ENCODE peak calls at places on chromosomes 12 and 14, in five cellular contexts. I, P, Q, O and J are unnamed samples.

GRCh38 chr12:42801271-42801670 is 211.7 kb upstream of the PRICKLE1 start:
- DNase-seq in P (no peak), Q (no peak), I (no peak), O (no peak), J (no peak)

GRCh38 chr14:104827173-104828055 is 26.5 kb downstream of the ZBTB42 start:
- DNase-seq in P (peak), Q (no peak), I (peak), O (peak), J (peak)

GRCh38 chr12:203462-204260 is 10.3 kb downstream of the SLC6A12 start:
- DNase-seq in O (peak), P (no peak), Q (no peak), I (no peak), J (no peak)

GRCh38 chr12:46983393-46983793 is 96.0 kb upstream of the PCED1B start:
- DNase-seq in P (no peak), O (no peak), Q (no peak), I (no peak), J (no peak)

GRCh38 chr12:125053821-125054220 is 11.4 kb upstream of the AACS start:
- DNase-seq in I (no peak), Q (peak), P (no peak), O (no peak), J (no peak)

GRCh38 chr14:80987235-80988032 is 32.0 kb downstream of the TSHR start:
- DNase-seq in Q (peak), P (peak), O (peak), I (peak), J (peak)

GRCh38 chr14:76500011-76500410 is 124.1 kb downstream of the ESRRB start:
- DNase-seq in Q (no peak), O (no peak), P (no peak), I (no peak), J (no peak)

GRCh38 chr14:58131386-58131785 is 20.6 kb downstream of the ARMH4 start:
- DNase-seq in Q (no peak), P (no peak), I (no peak), O (no peak), J (no peak)

GRCh38 chr14:60509438-60510253 is 700 bp downstream of the SIX6 start:
- DNase-seq in P (peak), I (no peak), Q (no peak), O (no peak), J (no peak)

GRCh38 chr14:33646692-33647260 is 304.1 kb downstream of the EGLN3 start:
- DNase-seq in O (no peak), I (no peak), P (no peak), Q (no peak), J (no peak)

GRCh38 chr12:19402743-19403400 is 36.4 kb upstream of the AEBP2 start:
- DNase-seq in I (no peak), O (peak), Q (no peak), P (no peak), J (no peak)

GRCh38 chr14:93171366-93171765 is 13.3 kb downstream of the MOAP1 start:
- DNase-seq in P (no peak), I (no peak), O (no peak), Q (no peak), J (no peak)

GRCh38 chr14:103280278-103280917 is 53.6 kb upstream of the EIF5 start:
- DNase-seq in I (no peak), O (no peak), P (no peak), Q (no peak), J (no peak)

GRCh38 chr12:112839386-112839972 is 47.9 kb downstream of the RPH3A start:
- DNase-seq in I (no peak), Q (no peak), P (no peak), O (peak), J (no peak)

GRCh38 chr12:54359762-54360351 is 4.4 kb downstream of the GPR84 start:
- DNase-seq in I (no peak), O (no peak), Q (no peak), P (no peak), J (no peak)

GRCh38 chr12:26298785-26299621 is 103.6 kb downstream of the SSPN start:
- DNase-seq in O (peak), Q (peak), I (no peak), P (peak), J (no peak)

GRCh38 chr12:39605996-39606395 is 13.6 kb downstream of the ABCD2 start:
- DNase-seq in O (no peak), P (no peak), I (no peak), Q (no peak), J (no peak)

GRCh38 chr14:103597623-103598372 is 31.2 kb upstream of the KLC1 start:
- DNase-seq in Q (peak), P (no peak), I (no peak), O (peak), J (no peak)

GRCh38 chr12:47813491-47814196 is 6.1 kb downstream of the HDAC7 start:
- DNase-seq in Q (no peak), I (no peak), P (peak), O (no peak), J (peak)

GRCh38 chr12:49357099-49357678 is 10.1 kb upstream of the SPATS2 start:
- DNase-seq in I (no peak), O (peak), P (peak), Q (no peak), J (peak)

GRCh38 chr12:71552728-71553501 is 110.7 kb downstream of the ZFC3H1 start:
- DNase-seq in Q (no peak), I (no peak), P (no peak), O (no peak), J (no peak)

GRCh38 chr14:89723930-89724915 is 230.3 kb downstream of the EFCAB11 start:
- DNase-seq in O (no peak), I (no peak), Q (no peak), P (no peak), J (no peak)

GRCh38 chr12:1848741-1849140 is 28.4 kb downstream of the LRTM2 start:
- DNase-seq in O (no peak), I (no peak), Q (no peak), P (no peak), J (no peak)

GRCh38 chr14:104913413-104913812 is 11.3 kb upstream of the PLD4 start:
- DNase-seq in I (no peak), P (no peak), Q (no peak), O (no peak), J (no peak)